ENCODE peak calls at places on chromosomes 2 and 18, in four cellular contexts. One of them, this sample, is unnamed.

GRCh38 chr2:130798472-130799221 is 38.1 kb upstream of the ARHGEF4 start:
- DNase-seq in keratinocyte: no peak
- DNase-seq in Karpas-422: no peak
- DNase-seq in A549: no peak
- DNase-seq in this sample: no peak

GRCh38 chr2:23905155-23905554 is 21.8 kb downstream of the ATAD2B start:
- DNase-seq in keratinocyte: no peak
- DNase-seq in Karpas-422: no peak
- DNase-seq in A549: no peak
- DNase-seq in this sample: peak; percentile 51

GRCh38 chr18:12474876-12475275 is 67.1 kb downstream of the PRELID3A start:
- DNase-seq in keratinocyte: no peak
- DNase-seq in Karpas-422: no peak
- DNase-seq in A549: no peak
- DNase-seq in this sample: no peak

GRCh38 chr2:96146151-96146880 is 1.1 kb upstream of the DUSP2 start:
- DNase-seq in keratinocyte: no peak
- DNase-seq in Karpas-422: peak; percentile 69
- DNase-seq in A549: no peak
- DNase-seq in this sample: no peak

GRCh38 chr2:174014021-174014698 is 49.0 kb upstream of the SP3 start:
- DNase-seq in keratinocyte: no peak
- DNase-seq in Karpas-422: no peak
- DNase-seq in A549: no peak
- DNase-seq in this sample: no peak

GRCh38 chr2:188217266-188217665 is 74.4 kb upstream of the GULP1 start:
- DNase-seq in keratinocyte: no peak
- DNase-seq in Karpas-422: no peak
- DNase-seq in A549: no peak
- DNase-seq in this sample: no peak

GRCh38 chr2:181264436-181264835 is 192.8 kb upstream of the ITGA4 start:
- DNase-seq in keratinocyte: no peak
- DNase-seq in Karpas-422: no peak
- DNase-seq in A549: no peak
- DNase-seq in this sample: peak; percentile 2

GRCh38 chr2:174012347-174013309 is 47.5 kb upstream of the SP3 start:
- DNase-seq in keratinocyte: no peak
- DNase-seq in Karpas-422: no peak
- DNase-seq in A549: no peak
- DNase-seq in this sample: no peak

GRCh38 chr2:158753561-158754302 is 41.4 kb upstream of the DAPL1 start:
- DNase-seq in keratinocyte: peak; percentile 46
- DNase-seq in Karpas-422: peak; percentile 70
- DNase-seq in A549: peak; percentile 70
- DNase-seq in this sample: peak; percentile 49

GRCh38 chr2:174263989-174264388 is 15.7 kb upstream of the OLA1 start:
- DNase-seq in keratinocyte: peak; percentile 60
- DNase-seq in Karpas-422: no peak
- DNase-seq in A549: peak; percentile 81
- DNase-seq in this sample: peak; percentile 78

GRCh38 chr2:104863229-104863584 is 9.3 kb downstream of the POU3F3 start:
- DNase-seq in keratinocyte: no peak
- DNase-seq in Karpas-422: no peak
- DNase-seq in A549: no peak
- DNase-seq in this sample: no peak

GRCh38 chr18:46761054-46761769 is 4.4 kb upstream of the ST8SIA5 start:
- DNase-seq in keratinocyte: no peak
- DNase-seq in Karpas-422: no peak
- DNase-seq in A549: no peak
- DNase-seq in this sample: no peak

GRCh38 chr18:64678048-64678447 is 529.2 kb upstream of the LINC00305 start:
- DNase-seq in keratinocyte: no peak
- DNase-seq in Karpas-422: no peak
- DNase-seq in A549: no peak
- DNase-seq in this sample: no peak

GRCh38 chr2:70242552-70242951 is 5.9 kb downstream of the TIA1 start:
- DNase-seq in keratinocyte: no peak
- DNase-seq in Karpas-422: no peak
- DNase-seq in A549: no peak
- DNase-seq in this sample: no peak

GRCh38 chr18:29823671-29824070 is 1218.9 kb downstream of the DSC3 start:
- DNase-seq in keratinocyte: no peak
- DNase-seq in Karpas-422: no peak
- DNase-seq in A549: no peak
- DNase-seq in this sample: no peak

GRCh38 chr2:50225021-50225928 is 806.7 kb downstream of the NRXN1 start:
- DNase-seq in keratinocyte: no peak
- DNase-seq in Karpas-422: no peak
- DNase-seq in A549: no peak
- DNase-seq in this sample: no peak

GRCh38 chr18:77062518-77063003 is 70.0 kb downstream of the MBP start:
- DNase-seq in keratinocyte: no peak
- DNase-seq in Karpas-422: no peak
- DNase-seq in A549: no peak
- DNase-seq in this sample: peak; percentile 98

GRCh38 chr2:56337342-56337741 is 153.6 kb downstream of the CCDC85A start:
- DNase-seq in keratinocyte: no peak
- DNase-seq in Karpas-422: no peak
- DNase-seq in A549: no peak
- DNase-seq in this sample: no peak

GRCh38 chr2:48362515-48362914 is 167.4 kb upstream of the STON1 start:
- DNase-seq in keratinocyte: no peak
- DNase-seq in Karpas-422: no peak
- DNase-seq in A549: no peak
- DNase-seq in this sample: no peak

GRCh38 chr2:217918220-217919024 is 84.4 kb downstream of the TNS1 start:
- DNase-seq in keratinocyte: no peak
- DNase-seq in Karpas-422: peak; percentile 64
- DNase-seq in A549: no peak
- DNase-seq in this sample: no peak

GRCh38 chr2:231037202-231037730 is at the start of gene C2orf72:
- DNase-seq in keratinocyte: no peak
- DNase-seq in Karpas-422: no peak
- DNase-seq in A549: no peak
- DNase-seq in this sample: no peak

GRCh38 chr2:237171396-237171795 is 85.7 kb downstream of the COPS8 start:
- DNase-seq in keratinocyte: no peak
- DNase-seq in Karpas-422: no peak
- DNase-seq in A549: peak; percentile 76
- DNase-seq in this sample: peak; percentile 87
- H3K27ac ChIP-seq in keratinocyte: no peak overlapping the region
- H3K27ac ChIP-seq in Karpas-422: no peak overlapping the region
- H3K27ac ChIP-seq in A549: peak overlapping the region; percentile 57
- H3K27ac ChIP-seq in this sample: peak overlapping the region; percentile 30

GRCh38 chr2:202690321-202690900 is 55.6 kb downstream of the FAM117B start:
- DNase-seq in keratinocyte: no peak
- DNase-seq in Karpas-422: no peak
- DNase-seq in A549: no peak
- DNase-seq in this sample: peak; percentile 4

GRCh38 chr2:202689898-202690297 is 55.1 kb downstream of the FAM117B start:
- DNase-seq in keratinocyte: no peak
- DNase-seq in Karpas-422: no peak
- DNase-seq in A549: no peak
- DNase-seq in this sample: no peak

GRCh38 chr2:202682274-202682673 is 47.5 kb downstream of the FAM117B start:
- DNase-seq in keratinocyte: no peak
- DNase-seq in Karpas-422: no peak
- DNase-seq in A549: no peak
- DNase-seq in this sample: no peak

GRCh38 chr2:202689459-202689858 is 54.7 kb downstream of the FAM117B start:
- DNase-seq in keratinocyte: no peak
- DNase-seq in Karpas-422: no peak
- DNase-seq in A549: no peak
- DNase-seq in this sample: no peak

DNA sequence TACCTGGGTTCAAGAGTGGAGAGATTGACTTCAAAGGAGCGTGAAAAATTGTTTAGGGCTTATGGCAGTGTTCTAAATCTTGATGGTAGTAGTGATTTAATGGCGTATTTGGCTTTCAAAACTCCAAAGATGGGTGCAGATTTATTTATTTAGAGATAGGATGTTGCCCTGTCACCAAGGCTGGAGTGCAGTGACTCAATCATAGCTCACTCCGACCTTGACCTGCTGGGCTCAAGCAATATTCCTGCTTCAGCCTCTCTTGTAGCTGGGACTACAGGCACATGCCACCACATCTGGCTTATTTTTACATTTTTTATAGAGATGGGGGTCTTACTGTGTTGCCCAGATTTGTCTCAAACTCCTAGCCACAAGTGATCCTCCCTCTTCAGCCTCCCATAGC is 52.5 kb downstream of the FAM117B start:
- DNase-seq in keratinocyte: no peak
- DNase-seq in Karpas-422: no peak
- DNase-seq in A549: no peak
- DNase-seq in this sample: peak; percentile 40
- H3K27ac ChIP-seq in keratinocyte: no peak overlapping the region
- H3K27ac ChIP-seq in Karpas-422: no peak overlapping the region
- H3K27ac ChIP-seq in A549: no peak overlapping the region
- H3K27ac ChIP-seq in this sample: no peak overlapping the region

GRCh38 chr18:49561127-49561376 is 805 bp upstream of the LIPG start:
- DNase-seq in keratinocyte: no peak
- DNase-seq in Karpas-422: no peak
- DNase-seq in A549: no peak
- DNase-seq in this sample: no peak
- H3K27ac ChIP-seq in keratinocyte: peak overlapping the region; percentile 83
- H3K27ac ChIP-seq in Karpas-422: no peak overlapping the region
- H3K27ac ChIP-seq in A549: peak overlapping the region; percentile 37
- H3K27ac ChIP-seq in this sample: no peak overlapping the region

GRCh38 chr2:38743672-38744398 is 7.3 kb downstream of the SRSF7 start:
- DNase-seq in keratinocyte: no peak
- DNase-seq in Karpas-422: no peak
- DNase-seq in A549: no peak
- DNase-seq in this sample: no peak
- H3K27ac ChIP-seq in keratinocyte: no peak overlapping the region
- H3K27ac ChIP-seq in Karpas-422: peak overlapping the region; percentile 20
- H3K27ac ChIP-seq in A549: no peak overlapping the region
- H3K27ac ChIP-seq in this sample: no peak overlapping the region

DNA sequence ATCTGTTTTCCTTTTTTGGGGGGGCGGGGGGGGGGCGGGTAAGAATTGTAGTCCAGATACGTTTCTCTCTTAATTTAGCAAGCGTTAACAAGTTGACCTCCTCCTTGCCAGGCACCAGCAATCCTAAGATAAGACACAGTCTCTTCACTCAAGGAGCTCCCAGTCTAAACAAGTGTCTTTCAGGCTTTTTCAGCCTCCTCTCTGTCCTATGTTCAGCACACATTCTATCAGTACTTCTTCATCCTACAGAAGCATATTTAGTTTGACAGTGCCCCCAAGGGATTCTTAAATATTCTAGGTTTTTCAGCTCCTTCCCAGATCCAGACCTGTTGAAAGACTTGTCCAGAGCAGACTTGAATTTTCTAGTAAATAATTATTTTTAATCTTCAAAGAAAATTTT is 2.7 kb downstream of the PPP1CB start:
- DNase-seq in keratinocyte: no peak
- DNase-seq in Karpas-422: no peak
- DNase-seq in A549: peak; percentile 13
- DNase-seq in this sample: no peak
- H3K27ac ChIP-seq in keratinocyte: peak overlapping the region; percentile 96
- H3K27ac ChIP-seq in Karpas-422: no peak overlapping the region
- H3K27ac ChIP-seq in A549: peak overlapping the region; percentile 98
- H3K27ac ChIP-seq in this sample: no peak overlapping the region

GRCh38 chr2:197254776-197255521 is 55.6 kb downstream of the ANKRD44 start:
- DNase-seq in keratinocyte: no peak
- DNase-seq in Karpas-422: no peak
- DNase-seq in A549: no peak
- DNase-seq in this sample: no peak
- H3K27ac ChIP-seq in keratinocyte: no peak overlapping the region
- H3K27ac ChIP-seq in Karpas-422: peak overlapping the region; percentile 90
- H3K27ac ChIP-seq in A549: no peak overlapping the region
- H3K27ac ChIP-seq in this sample: no peak overlapping the region

DNA sequence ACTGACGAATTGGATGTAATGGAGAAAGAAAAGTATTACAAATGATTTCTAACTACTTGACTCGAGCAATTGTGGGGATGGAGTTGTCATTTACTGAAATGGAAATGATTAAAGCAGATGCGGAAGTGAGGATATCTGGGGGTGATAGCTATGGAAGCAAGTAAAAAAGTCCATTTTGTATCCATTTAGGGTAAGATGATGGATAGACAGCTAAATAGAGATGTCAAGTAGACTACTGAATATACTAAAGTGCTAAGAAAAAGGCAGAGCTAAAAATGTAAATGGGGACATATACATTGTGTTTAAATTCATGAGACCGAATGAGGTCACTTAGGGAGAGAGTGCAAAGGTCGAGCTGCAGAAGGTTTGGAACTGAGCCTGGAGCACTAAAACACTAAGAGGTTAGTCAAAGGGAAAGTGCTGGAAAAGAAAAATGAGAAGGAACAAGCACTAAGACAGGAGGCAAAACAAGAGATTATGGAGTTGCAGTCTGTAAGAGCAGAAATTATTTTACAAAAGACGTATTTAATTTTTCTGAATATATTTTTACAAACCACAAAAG is 696.7 kb downstream of the LRRTM4 start:
- DNase-seq in keratinocyte: no peak
- DNase-seq in Karpas-422: no peak
- DNase-seq in A549: no peak
- DNase-seq in this sample: no peak
- H3K27ac ChIP-seq in keratinocyte: no peak overlapping the region
- H3K27ac ChIP-seq in Karpas-422: no peak overlapping the region
- H3K27ac ChIP-seq in A549: no peak overlapping the region
- H3K27ac ChIP-seq in this sample: no peak overlapping the region

GRCh38 chr2:214014551-214015230 is 396.2 kb upstream of the VWC2L start:
- DNase-seq in keratinocyte: no peak
- DNase-seq in Karpas-422: no peak
- DNase-seq in A549: no peak
- DNase-seq in this sample: no peak

GRCh38 chr2:214019973-214020345 is 390.9 kb upstream of the VWC2L start:
- DNase-seq in keratinocyte: no peak
- DNase-seq in Karpas-422: no peak
- DNase-seq in A549: no peak
- DNase-seq in this sample: peak; percentile 1

GRCh38 chr2:214019229-214019972 is 391.5 kb upstream of the VWC2L start:
- DNase-seq in keratinocyte: peak; percentile 26
- DNase-seq in Karpas-422: no peak
- DNase-seq in A549: peak; percentile 87
- DNase-seq in this sample: peak; percentile 96
- H3K27ac ChIP-seq in keratinocyte: peak overlapping the region; percentile 22
- H3K27ac ChIP-seq in Karpas-422: no peak overlapping the region
- H3K27ac ChIP-seq in A549: peak overlapping the region; percentile 67
- H3K27ac ChIP-seq in this sample: peak overlapping the region; percentile 47

This sample was measured in brain microvascular endothelial cell.